ENCODE peak calls at places on chromosomes 2 and 18, in six cellular contexts. X is GM06990, M is psoas muscle, P is fibroblast of lung, K is heart right ventricle, J is GM12878. H is an unnamed sample. For H3K36me3, the result is how much of the 10 kb centered on the place peaks cover.

GRCh38 chr2:73610111-73610510 is 32.1 kb downstream of the NAT8 start:
- DNase-seq in X (no peak), M (no peak), P (no peak), K (no peak), J (no peak), H (no peak)

GRCh38 chr2:102065675-102066252 is 74.0 kb downstream of the IL1R2 start:
- DNase-seq in X (no peak), M (peak), P (peak), K (no peak), J (no peak), H (no peak)

GRCh38 chr2:60995376-60995775 is 22.1 kb upstream of the PEX13 start:
- DNase-seq in X (no peak), M (no peak), P (no peak), K (no peak), J (no peak), H (no peak)

GRCh38 chr2:215817046-215817445 is 196.3 kb downstream of the MREG start:
- DNase-seq in X (no peak), M (no peak), P (no peak), K (no peak), J (no peak), H (no peak)

GRCh38 chr18:70382032-70382431 is 93.2 kb downstream of the SOCS6 start:
- DNase-seq in X (no peak), M (no peak), P (no peak), K (no peak), J (no peak), H (no peak)

GRCh38 chr2:30367232-30368070 is 79.6 kb upstream of the LCLAT1 start:
- DNase-seq in X (no peak), M (no peak), P (peak), K (no peak), J (no peak), H (no peak)

GRCh38 chr18:74501386-74501785 is 5.2 kb downstream of the CNDP2 start:
- DNase-seq in X (no peak), M (no peak), P (no peak), K (no peak), J (no peak), H (no peak)

GRCh38 chr2:151861171-151861570 is 33.0 kb upstream of the ARL5A start:
- DNase-seq in X (no peak), M (no peak), P (no peak), K (no peak), J (no peak), H (no peak)

GRCh38 chr18:63366270-63366990 is 576 bp downstream of the KDSR start:
- DNase-seq in X (peak), M (peak), P (peak), K (peak), J (no peak), H (peak)

GRCh38 chr2:215269397-215270117 is 42.3 kb upstream of the ATIC start:
- DNase-seq in X (peak), M (peak), P (peak), K (peak), J (peak), H (no peak)

GRCh38 chr2:161416294-161416632 is at the start of gene TBR1:
- DNase-seq in X (no peak), M (no peak), P (peak), K (no peak), J (no peak), H (no peak)

GRCh38 chr18:78986018-78986481 is 6.4 kb downstream of the SALL3 start:
- DNase-seq in X (no peak), M (no peak), P (no peak), K (no peak), J (no peak), H (no peak)

GRCh38 chr2:203463176-203463797 is 71.8 kb downstream of the RAPH1 start:
- DNase-seq in X (no peak), M (no peak), P (peak), K (no peak), J (no peak), H (no peak)

GRCh38 chr18:34223164-34223892 is 1.4 kb downstream of the NOL4 start:
- DNase-seq in X (peak), M (no peak), P (no peak), K (no peak), J (no peak), H (no peak)

GRCh38 chr2:137151731-137152130 is 386.4 kb downstream of the THSD7B start:
- DNase-seq in X (no peak), M (no peak), P (no peak), K (no peak), J (no peak), H (no peak)

GRCh38 chr2:143087033-143087432 is 42.2 kb upstream of the ARHGAP15 start:
- DNase-seq in X (no peak), M (no peak), P (no peak), K (no peak), J (no peak), H (no peak)

GRCh38 chr18:48020337-48021250 is 90.1 kb upstream of the SMAD2 start:
- DNase-seq in X (no peak), M (no peak), P (no peak), K (no peak), J (no peak), H (no peak)

GRCh38 chr2:8030694-8031303 is 651.1 kb upstream of the ID2 start:
- DNase-seq in X (no peak), M (no peak), P (no peak), K (no peak), J (no peak), H (no peak)

GRCh38 chr18:79574938-79575525 is 104.6 kb upstream of the CTDP1 start:
- DNase-seq in X (no peak), M (no peak), P (no peak), K (no peak), J (no peak), H (peak)

GRCh38 chr18:13005289-13005688 is 14.1 kb downstream of the CEP192 start:
- DNase-seq in X (no peak), M (no peak), P (no peak), K (no peak), J (no peak), H (no peak)

GRCh38 chr18:73647391-73647790 is 500.2 kb downstream of the FBXO15 start:
- DNase-seq in X (no peak), M (no peak), P (no peak), K (no peak), J (no peak), H (no peak)

GRCh38 chr2:69600425-69600824 is 43.1 kb downstream of the AAK1 start:
- DNase-seq in X (no peak), M (no peak), P (no peak), K (no peak), J (no peak), H (no peak)

DNA sequence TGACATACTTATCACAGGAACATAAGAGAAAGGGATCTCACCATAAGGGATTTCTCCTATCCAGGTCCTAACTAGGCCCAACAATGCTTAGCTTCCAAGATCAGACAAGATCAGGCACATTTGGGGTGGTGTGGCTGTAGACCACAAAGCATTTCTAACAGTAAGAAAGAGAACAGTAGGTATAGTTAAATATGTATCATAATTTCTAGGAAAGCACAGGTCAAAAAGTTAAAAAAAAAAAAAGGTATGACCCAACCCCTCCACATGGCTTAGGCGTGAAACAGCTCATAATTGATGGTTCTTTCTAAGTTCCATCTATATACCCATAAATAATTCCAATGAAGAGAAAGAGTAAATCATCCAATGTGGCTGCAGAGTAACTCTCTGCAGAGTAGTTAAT is 6.9 kb downstream of the PRKD3 start:
- DNase-seq in X (no peak), M (no peak), P (no peak), K (no peak), J (no peak), H (no peak)
- H3K36me3 ChIP-seq in X (under half), M (under half), P (under half), K (under half), J (under half), H (under half)

GRCh38 chr18:61432590-61432989 is 99.4 kb downstream of the CDH20 start:
- DNase-seq in X (no peak), M (no peak), P (no peak), K (no peak), J (no peak), H (no peak)

GRCh38 chr18:61435064-61435652 is 101.9 kb downstream of the CDH20 start:
- DNase-seq in X (no peak), M (no peak), P (peak), K (no peak), J (no peak), H (no peak)
- TF ChIP-seq CTCF in X (peak), M (no peak), P (peak), K (no peak), J (peak), H (peak)

DNA sequence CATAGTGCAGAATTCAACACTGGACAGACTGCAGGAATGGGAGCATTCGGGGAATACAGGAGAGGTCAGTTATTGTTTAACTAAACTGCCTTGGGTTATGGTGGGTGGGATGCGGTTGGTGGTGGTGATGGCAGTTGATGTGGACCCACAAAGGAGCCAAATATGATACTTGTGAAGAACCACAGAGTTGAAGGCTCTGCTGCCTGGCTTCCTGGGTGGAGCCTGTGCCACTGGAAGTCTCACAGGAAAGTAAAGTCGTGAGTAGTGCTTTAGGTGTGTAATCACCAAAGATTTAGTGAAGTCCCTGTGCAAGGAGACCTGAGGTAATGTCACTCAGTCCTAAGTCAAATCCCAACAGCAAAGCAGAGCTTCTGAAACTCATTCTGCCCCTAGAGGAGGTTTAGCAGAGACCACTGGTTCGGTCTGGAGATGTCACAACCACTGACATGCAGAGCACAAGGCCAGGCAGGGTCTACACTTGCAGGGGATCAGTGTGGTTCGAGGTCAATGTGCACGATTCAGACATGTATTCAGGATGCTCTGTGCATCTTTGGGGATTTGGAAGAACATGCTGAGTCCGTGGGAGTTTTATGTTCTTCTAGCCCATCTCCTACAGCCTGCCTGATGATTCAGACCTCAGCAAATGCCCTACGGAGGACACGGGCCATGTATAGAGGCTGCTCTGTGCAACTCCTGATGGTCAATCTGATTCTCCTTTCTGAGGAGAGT is 1150.9 kb downstream of the RPIA start:
- DNase-seq in X (no peak), M (no peak), P (no peak), K (no peak), J (no peak), H (no peak)
- H3K36me3 ChIP-seq in X (under half), M (under half), P (under half), K (under half), J (under half), H (under half)

GRCh38 chr18:38047820-38048219 is 482.2 kb upstream of the CELF4 start:
- DNase-seq in X (no peak), M (no peak), P (no peak), K (no peak), J (no peak), H (no peak)
- TF ChIP-seq CTCF in X (no peak), M (no peak), P (no peak), K (no peak), J (no peak), H (no peak)

DNA sequence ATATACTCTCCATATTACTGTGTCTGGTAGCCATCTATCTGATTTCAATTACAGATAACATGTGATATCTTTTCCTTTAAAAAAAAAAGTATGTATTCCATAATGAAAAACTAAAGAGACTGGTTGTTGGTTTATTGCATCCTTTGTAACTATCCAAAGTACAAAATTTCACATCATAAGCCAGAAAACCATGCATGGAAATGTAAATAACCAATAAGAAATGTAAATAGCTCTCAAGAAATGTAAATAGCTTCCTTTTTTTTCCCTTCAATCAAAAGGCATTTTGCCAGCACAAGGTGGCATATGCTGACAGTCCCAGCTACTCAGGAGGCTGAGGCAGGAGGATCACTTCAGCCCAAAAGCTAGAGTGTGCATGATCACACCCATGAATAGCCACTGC is 59.3 kb downstream of the ATL2 start:
- DNase-seq in X (no peak), M (no peak), P (no peak), K (no peak), J (no peak), H (no peak)
- H3K36me3 ChIP-seq in X (under half), M (half or more), P (under half), K (under half), J (under half), H (under half)

GRCh38 chr2:108536133-108536780 is 2.0 kb downstream of the LIMS1 start:
- DNase-seq in X (no peak), M (no peak), P (peak), K (no peak), J (no peak), H (no peak)
- TF ChIP-seq CTCF in X (no peak), M (no peak), P (no peak), K (no peak), J (no peak), H (no peak)

GRCh38 chr2:97931118-97931850 is 64.5 kb downstream of the TMEM131 start:
- DNase-seq in X (peak), M (no peak), P (no peak), K (no peak), J (no peak), H (no peak)
- H3K36me3 ChIP-seq in X (under half), M (under half), P (under half), K (under half), J (under half), H (under half)

H was measured in suprapubic skin.